ENCODE peak calls at places on chromosomes 5 and 9, in eight cellular contexts. X is esophagus squamous epithelium; H is CD4-positive, alpha-beta memory T cell; R is tibial artery; U is esophagus muscularis mucosa; G is left lung; O is brain microvascular endothelial cell; E is mammary epithelial cell. W is an unnamed sample. For H3K27me3 and H3K36me3, the result is how much of the 10 kb centered on the place peaks cover.

GRCh38 chr9:73050062-73050814 is 97.4 kb upstream of the ALDH1A1 start:
- DNase-seq in X (no peak), E (no peak), O (no peak), G (no peak), H (no peak), R (no peak), U (no peak), W (no peak)

GRCh38 chr5:126253406-126253805 is 169.8 kb upstream of the GRAMD2B start:
- DNase-seq in X (no peak), U (no peak), R (no peak), O (no peak), E (no peak), G (no peak), H (no peak), W (no peak)

GRCh38 chr5:88659529-88660325 is 223.3 kb downstream of the MEF2C start:
- DNase-seq in G (no peak), H (no peak), U (peak), O (no peak), X (no peak), E (no peak), R (no peak), W (no peak)

GRCh38 chr9:136095495-136096058 is 488 bp upstream of the NACC2 start:
- DNase-seq in O (no peak), G (no peak), R (no peak), E (peak), H (no peak), X (no peak), U (no peak), W (no peak)

GRCh38 chr5:158511454-158511853 is 588.3 kb downstream of the EBF1 start:
- DNase-seq in H (no peak), X (no peak), O (no peak), E (no peak), R (no peak), G (no peak), U (no peak), W (no peak)

GRCh38 chr5:29963956-29964355 is 1229.5 kb upstream of the CDH6 start:
- DNase-seq in U (no peak), E (no peak), O (no peak), R (no peak), G (no peak), X (no peak), H (no peak), W (no peak)

GRCh38 chr5:1116109-1116735 is 4.4 kb upstream of the SLC12A7 start:
- DNase-seq in O (no peak), U (no peak), X (no peak), H (no peak), R (no peak), G (no peak), E (no peak), W (no peak)

GRCh38 chr5:61245486-61245885 is 83.2 kb upstream of the SMIM15 start:
- DNase-seq in R (no peak), H (no peak), E (peak), O (no peak), X (no peak), U (no peak), G (no peak), W (no peak)

GRCh38 chr5:124605516-124605915 is 140.9 kb downstream of the ZNF608 start:
- DNase-seq in H (no peak), R (peak), O (no peak), X (no peak), G (no peak), U (no peak), E (no peak), W (no peak)

GRCh38 chr9:95506692-95507455 is 9.9 kb downstream of the PTCH1 start:
- DNase-seq in O (peak), H (peak), X (no peak), U (no peak), R (peak), G (no peak), E (peak), W (no peak)

GRCh38 chr9:114852050-114852594 is 46.3 kb upstream of the TNFSF15 start:
- DNase-seq in U (peak), O (peak), E (peak), X (no peak), H (no peak), G (peak), R (no peak), W (no peak)

GRCh38 chr9:9563817-9564216 is 1049.0 kb downstream of the PTPRD start:
- DNase-seq in X (no peak), O (no peak), U (no peak), H (no peak), E (no peak), R (no peak), G (no peak), W (no peak)

DNA sequence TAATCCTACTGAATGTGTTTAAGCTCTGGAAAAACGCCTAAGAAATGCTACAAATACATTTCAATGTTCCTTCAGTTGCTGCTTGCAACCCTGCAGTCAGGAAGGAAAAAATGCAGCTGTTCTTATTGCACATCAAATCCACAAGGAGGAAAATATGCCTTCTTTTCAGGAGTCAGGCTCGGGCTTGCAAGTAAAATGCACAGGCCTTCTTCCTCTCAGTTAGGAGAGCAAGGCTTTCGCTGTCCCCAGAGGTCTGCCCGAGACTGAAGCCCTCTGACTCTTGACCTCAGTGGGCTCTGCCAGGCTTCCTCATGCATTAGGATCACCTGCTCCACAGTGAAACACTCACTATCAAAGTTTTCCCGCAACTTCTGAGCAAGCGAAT is 909 bp upstream of the SHC3 start:
- DNase-seq in H (no peak), X (no peak), E (no peak), G (no peak), R (no peak), O (no peak), U (no peak), W (no peak)
- H3K27me3 ChIP-seq in H (under half), X (under half), E (under half), G (under half), R (under half), O (under half), U (under half), W (under half)

GRCh38 chr5:135606431-135606830 is 27.6 kb upstream of the CXCL14 start:
- DNase-seq in H (no peak), U (peak), E (no peak), G (no peak), O (no peak), X (no peak), R (no peak), W (no peak)
- H3K27ac ChIP-seq in H (no peak), U (no peak), E (no peak), G (no peak), O (no peak), X (no peak), R (no peak), W (no peak)

GRCh38 chr9:37508135-37508833 is 22.5 kb downstream of the POLR1E start:
- DNase-seq in G (no peak), R (no peak), E (no peak), H (no peak), X (no peak), O (no peak), U (no peak), W (no peak)
- H3K36me3 ChIP-seq in G (under half), R (under half), E (under half), H (under half), X (under half), O (under half), U (half or more), W (under half)

DNA sequence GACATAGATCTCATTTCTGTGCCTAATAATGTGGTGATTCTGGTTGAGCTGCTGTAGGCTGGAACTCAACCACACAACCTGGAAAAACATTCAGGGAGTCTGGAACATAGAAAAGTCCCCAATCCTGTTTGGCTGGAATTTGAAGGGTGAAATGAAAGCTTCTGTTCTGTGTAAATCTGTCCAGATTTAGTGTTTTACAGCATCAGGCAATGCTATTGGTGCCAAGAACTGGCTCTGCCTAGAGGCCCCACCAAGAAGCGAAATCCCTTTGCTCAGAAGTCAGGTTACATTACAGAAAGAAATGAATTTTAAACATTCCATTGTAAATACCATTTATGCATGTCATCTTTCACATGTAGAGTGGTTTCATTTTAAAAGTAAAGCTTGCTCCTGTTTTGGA is 56.3 kb downstream of the TMEM174 start:
- DNase-seq in X (no peak), E (peak), O (peak), U (peak), R (no peak), H (no peak), G (no peak), W (no peak)
- H3K27me3 ChIP-seq in X (under half), E (under half), O (under half), U (under half), R (under half), H (under half), G (half or more), W (half or more)

GRCh38 chr5:150658121-150658520 is 2.9 kb upstream of the MYOZ3 start:
- DNase-seq in R (no peak), O (no peak), U (no peak), X (no peak), G (no peak), H (no peak), E (no peak), W (no peak)
- H3K27ac ChIP-seq in R (peak), O (no peak), U (peak), X (no peak), G (no peak), H (no peak), E (no peak), W (peak)

GRCh38 chr5:72221099-72221498 is 98.9 kb downstream of the MRPS27 start:
- DNase-seq in E (no peak), O (no peak), G (no peak), H (no peak), R (no peak), U (no peak), X (no peak), W (no peak)

GRCh38 chr5:72224946-72225427 is 95.1 kb downstream of the MRPS27 start:
- DNase-seq in R (no peak), X (no peak), U (no peak), G (no peak), E (no peak), H (no peak), O (peak), W (no peak)

GRCh38 chr5:72223371-72223770 is 96.7 kb downstream of the MRPS27 start:
- DNase-seq in U (no peak), E (no peak), R (no peak), G (no peak), O (no peak), X (no peak), H (no peak), W (no peak)

GRCh38 chr5:72226950-72227349 is 93.1 kb downstream of the MRPS27 start:
- DNase-seq in H (no peak), E (no peak), G (no peak), U (no peak), X (no peak), O (no peak), R (no peak), W (no peak)

DNA sequence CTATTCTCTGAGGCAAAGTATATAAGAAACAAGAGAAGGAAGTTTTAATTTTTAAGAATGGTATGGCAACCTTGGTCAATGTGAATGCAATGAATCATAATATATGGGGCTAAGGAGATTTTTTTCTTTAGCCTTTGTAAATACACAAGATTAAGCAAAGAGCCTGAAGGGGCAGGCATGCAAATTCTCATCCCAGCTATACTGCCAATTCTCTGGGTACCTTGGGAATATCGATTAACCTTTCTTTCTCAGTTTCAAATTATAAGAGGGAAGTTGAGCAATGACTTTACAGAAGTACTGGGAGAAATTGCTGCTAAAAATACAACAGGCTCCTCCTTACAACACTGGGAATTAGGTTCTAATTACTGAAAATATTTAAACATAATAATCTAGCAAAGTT is 97.5 kb downstream of the MRPS27 start:
- DNase-seq in O (no peak), H (no peak), G (no peak), X (no peak), U (no peak), R (no peak), E (no peak), W (no peak)
- H3K36me3 ChIP-seq in O (under half), H (under half), G (half or more), X (under half), U (half or more), R (under half), E (under half), W (under half)

GRCh38 chr9:132099741-132100407 is 20.2 kb upstream of the MED27 start:
- DNase-seq in O (no peak), E (peak), U (no peak), R (no peak), X (no peak), H (no peak), G (no peak), W (no peak)
- H3K27me3 ChIP-seq in O (under half), E (under half), U (under half), R (under half), X (under half), H (under half), G (under half), W (under half)

GRCh38 chr5:35239911-35240610 is 9.8 kb upstream of the PRLR start:
- DNase-seq in U (no peak), R (no peak), H (no peak), G (no peak), X (no peak), E (no peak), O (no peak), W (no peak)

GRCh38 chr5:35240892-35241291 is 10.6 kb upstream of the PRLR start:
- DNase-seq in X (no peak), U (no peak), H (no peak), E (no peak), G (no peak), O (no peak), R (no peak), W (no peak)

GRCh38 chr5:35239476-35239875 is 9.2 kb upstream of the PRLR start:
- DNase-seq in U (peak), H (no peak), O (no peak), E (no peak), X (no peak), R (no peak), G (no peak), W (no peak)

GRCh38 chr5:35236770-35237169 is 6.5 kb upstream of the PRLR start:
- DNase-seq in H (no peak), G (no peak), O (no peak), U (no peak), X (no peak), E (no peak), R (no peak), W (no peak)

GRCh38 chr5:35237580-35238376 is 7.5 kb upstream of the PRLR start:
- DNase-seq in H (no peak), E (no peak), R (no peak), X (no peak), O (no peak), U (peak), G (no peak), W (no peak)
- H3K27ac ChIP-seq in H (no peak), E (no peak), R (no peak), X (no peak), O (no peak), U (no peak), G (no peak), W (no peak)

DNA sequence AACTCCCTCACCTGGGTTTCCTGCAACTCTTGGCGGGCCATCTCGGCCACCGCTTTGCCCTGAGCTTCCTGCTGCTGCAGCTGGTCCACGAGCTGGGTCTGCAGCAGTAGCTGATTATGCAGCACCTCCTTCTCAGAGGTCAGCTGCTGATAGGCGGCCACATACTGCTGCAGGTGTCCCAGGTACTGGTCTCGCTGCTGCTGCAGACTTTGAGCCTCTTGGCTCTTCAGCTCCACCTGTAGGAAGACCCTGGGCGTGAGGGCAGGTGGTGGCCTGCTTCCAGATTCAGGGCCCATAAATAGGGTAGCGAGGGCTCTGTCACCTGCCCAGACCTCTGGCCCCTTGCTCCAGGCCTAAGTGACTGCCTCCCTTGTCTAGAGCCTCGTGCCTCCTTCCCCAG is 16.7 kb downstream of the GOLGA2 start:
- DNase-seq in E (no peak), G (no peak), O (no peak), U (no peak), H (no peak), X (no peak), R (no peak), W (no peak)
- H3K36me3 ChIP-seq in E (under half), G (half or more), O (half or more), U (half or more), H (half or more), X (under half), R (half or more), W (under half)